ENCODE peak calls at places on chromosome 14, in six cellular contexts. F is A549; S is heart right ventricle; J is Panc1; V is CD8-positive, alpha-beta memory T cell; G is esophagus squamous epithelium. K is an unnamed sample. For H3K4me1, the result is how much of the 10 kb centered on the place peaks cover.

GRCh38 chr14:62187265-62187664 is 425.0 kb downstream of the SNAPC1 start:
- DNase-seq in F (no peak), S (no peak), J (no peak), V (no peak), G (no peak), K (peak)

GRCh38 chr14:36130186-36130585 is 46.3 kb downstream of the PTCSC3 start:
- DNase-seq in F (no peak), S (no peak), J (no peak), V (no peak), G (no peak), K (no peak)

GRCh38 chr14:42159138-42159537 is 552.5 kb downstream of the LRFN5 start:
- DNase-seq in F (no peak), S (no peak), J (no peak), V (no peak), G (no peak), K (no peak)

GRCh38 chr14:101374373-101375338 is 186.6 kb upstream of the DIO3 start:
- DNase-seq in F (no peak), S (no peak), J (no peak), V (no peak), G (no peak), K (no peak)

GRCh38 chr14:77498984-77499527 is 440 bp upstream of the ISM2 start:
- DNase-seq in F (no peak), S (no peak), J (no peak), V (no peak), G (no peak), K (peak)

GRCh38 chr14:57578427-57579220 is 85.0 kb upstream of the CCDC198 start:
- DNase-seq in F (no peak), S (no peak), J (no peak), V (no peak), G (no peak), K (no peak)

GRCh38 chr14:64196668-64197411 is 97.3 kb downstream of the ESR2 start:
- DNase-seq in F (no peak), S (peak), J (no peak), V (no peak), G (no peak), K (peak)

GRCh38 chr14:97776890-97777564 is 979.8 kb downstream of the VRK1 start:
- DNase-seq in F (no peak), S (no peak), J (no peak), V (no peak), G (no peak), K (no peak)

GRCh38 chr14:68473794-68474193 is 319.1 kb downstream of the ZFP36L1 start:
- DNase-seq in F (no peak), S (no peak), J (no peak), V (no peak), G (no peak), K (no peak)

GRCh38 chr14:64753374-64753773 is 49.1 kb downstream of the PLEKHG3 start:
- DNase-seq in F (no peak), S (no peak), J (no peak), V (no peak), G (no peak), K (no peak)

GRCh38 chr14:37615582-37616289 is 20.3 kb downstream of the TTC6 start:
- DNase-seq in F (no peak), S (no peak), J (no peak), V (no peak), G (no peak), K (no peak)

GRCh38 chr14:63782683-63783389 is 55.0 kb upstream of the SGPP1 start:
- DNase-seq in F (no peak), S (no peak), J (no peak), V (no peak), G (no peak), K (no peak)

GRCh38 chr14:68736519-68736918 is 56.3 kb downstream of the ZFP36L1 start:
- DNase-seq in F (no peak), S (no peak), J (no peak), V (no peak), G (no peak), K (no peak)

GRCh38 chr14:21346532-21347135 is 37.2 kb downstream of the SUPT16H start:
- DNase-seq in F (no peak), S (no peak), J (no peak), V (no peak), G (no peak), K (no peak)

DNA sequence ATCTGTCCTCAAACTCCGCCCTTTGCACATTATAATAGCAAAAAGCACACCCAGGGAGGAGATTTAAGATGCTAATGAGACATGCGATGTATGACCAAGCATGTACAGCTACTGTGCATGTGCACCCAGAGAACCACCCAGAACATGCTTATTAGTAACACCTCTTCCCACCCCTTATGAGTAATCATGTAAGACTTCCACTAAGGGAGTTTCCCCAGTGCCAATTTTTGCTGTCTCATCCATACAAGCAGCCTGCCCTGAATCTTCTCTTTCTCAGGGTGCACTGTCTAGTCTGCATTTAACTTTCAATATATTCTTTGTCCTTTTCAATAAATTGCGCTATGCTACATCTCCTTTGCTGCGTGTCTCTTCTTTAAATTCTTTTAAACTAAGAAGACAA is 830.0 kb upstream of the NOVA1 start:
- DNase-seq in F (peak), S (no peak), J (no peak), V (no peak), G (no peak), K (no peak)
- H3K27ac ChIP-seq in F (peak), S (no peak), J (no peak), V (no peak), G (no peak), K (no peak)

GRCh38 chr14:95549656-95550585 is 15.1 kb downstream of the GLRX5 start:
- DNase-seq in F (no peak), S (no peak), J (no peak), V (no peak), G (no peak), K (no peak)
- H3K4me1 ChIP-seq in F (under half), S (under half), J (under half), V (under half), G (under half), K (under half)

GRCh38 chr14:22808388-22809209 is 6.6 kb downstream of the SLC7A7 start:
- DNase-seq in F (no peak), S (no peak), J (no peak), V (no peak), G (no peak), K (no peak)
- H3K27ac ChIP-seq in F (no peak), S (no peak), J (no peak), V (no peak), G (no peak), K (no peak)

DNA sequence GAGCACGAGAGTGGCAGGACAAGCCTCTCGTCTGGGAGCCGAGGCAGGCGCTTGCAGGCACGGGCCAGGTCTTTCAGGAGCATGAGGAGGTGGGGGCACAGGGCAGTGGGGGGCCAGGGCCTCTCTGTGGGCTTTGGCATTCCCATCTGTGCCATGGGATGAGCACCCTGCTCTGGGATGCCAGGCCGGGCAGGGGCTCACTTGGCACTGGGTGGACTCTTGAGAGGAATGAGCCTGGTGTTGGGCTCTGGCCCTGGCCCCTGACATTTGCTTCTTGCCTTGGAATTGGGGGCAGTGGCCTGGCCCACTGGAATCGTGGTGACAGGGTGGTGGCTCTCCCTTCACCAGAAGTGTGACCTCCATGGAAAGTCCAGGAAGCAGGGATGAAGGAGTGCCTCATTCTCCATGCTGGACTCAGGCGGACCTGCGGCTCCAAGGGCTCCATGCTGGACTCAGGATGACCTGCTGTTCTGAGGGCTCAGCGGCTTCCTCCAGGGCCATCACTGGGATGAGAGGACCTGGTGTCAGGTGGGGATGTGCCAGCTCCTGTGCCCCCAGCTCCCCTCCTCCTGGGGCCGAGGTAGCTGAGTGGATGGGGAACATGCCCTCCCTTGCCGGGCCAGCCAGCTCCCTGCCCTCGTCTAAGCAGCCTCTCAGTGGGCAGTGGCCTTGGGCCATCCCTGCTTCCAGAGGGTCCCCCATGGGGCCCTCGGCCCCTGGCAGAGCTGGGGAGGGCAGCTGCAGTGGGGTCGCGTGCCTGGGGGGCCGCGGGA is 220.3 kb downstream of the KIF26A start:
- DNase-seq in F (no peak), S (no peak), J (no peak), V (no peak), G (no peak), K (peak)
- H3K4me1 ChIP-seq in F (under half), S (under half), J (under half), V (under half), G (under half), K (under half)

GRCh38 chr14:32478027-32478426 is 148.9 kb downstream of the AKAP6 start:
- DNase-seq in F (no peak), S (no peak), J (no peak), V (no peak), G (no peak), K (no peak)
- H3K27ac ChIP-seq in F (no peak), S (no peak), J (no peak), V (no peak), G (peak), K (no peak)

DNA sequence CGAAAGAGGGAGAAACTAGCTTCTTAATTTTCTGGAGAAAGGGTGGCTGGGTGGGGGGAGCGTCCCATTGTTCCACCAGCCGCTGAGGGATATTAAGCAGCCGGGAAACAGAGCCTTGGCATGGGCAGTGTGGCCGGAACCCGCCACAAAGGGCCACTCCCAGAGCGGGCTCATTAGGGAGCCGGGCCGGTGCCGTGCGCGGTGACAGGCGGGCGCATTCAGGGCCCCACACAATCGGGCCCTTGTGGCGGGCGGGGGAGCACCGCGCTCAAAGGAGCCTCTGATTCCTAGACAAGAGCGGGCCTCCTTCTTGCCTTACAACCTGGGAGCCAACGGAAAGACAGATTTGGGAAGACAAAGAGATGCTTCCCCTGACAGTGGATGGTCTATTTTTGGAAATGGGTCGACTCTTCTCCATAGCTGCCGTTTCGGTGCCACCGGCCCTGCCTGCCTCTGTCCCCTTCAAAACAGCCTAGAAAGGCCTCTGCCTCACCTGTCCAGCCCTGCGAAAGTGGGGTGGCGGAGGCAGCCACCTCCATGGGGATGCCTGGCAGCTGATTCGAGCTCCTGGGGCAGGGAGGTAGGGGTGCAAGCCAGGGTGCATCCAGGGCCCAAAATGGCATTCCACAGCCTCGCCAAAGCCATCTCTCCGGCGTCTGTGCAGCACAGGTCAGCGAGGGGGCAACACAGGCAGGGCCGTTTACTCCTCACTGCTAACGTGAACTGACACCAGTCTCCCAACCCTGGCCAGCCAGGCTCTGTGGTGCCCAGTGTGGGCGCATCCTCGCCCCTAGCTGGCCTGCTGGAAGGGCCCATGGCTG is 10.9 kb downstream of the CCDC85C start:
- DNase-seq in F (no peak), S (no peak), J (no peak), V (no peak), G (no peak), K (no peak)
- H3K4me1 ChIP-seq in F (half or more), S (half or more), J (half or more), V (under half), G (under half), K (under half)

GRCh38 chr14:90295870-90296516 is 35.7 kb downstream of the NRDE2 start:
- DNase-seq in F (no peak), S (no peak), J (no peak), V (no peak), G (no peak), K (no peak)
- H3K27ac ChIP-seq in F (no peak), S (no peak), J (no peak), V (no peak), G (no peak), K (no peak)